ENCODE peak calls at places on chromosomes 12 and 14, in four cellular contexts. P is A549, O is stomach, L is esophagus squamous epithelium. B is an unnamed sample.

GRCh38 chr12:57813111-57813970 is 5.2 kb downstream of the AVIL start:
- DNase-seq in L (no peak), O (no peak), P (no peak), B (no peak)

GRCh38 chr14:34368115-34368970 is 93.7 kb downstream of the SPTSSA start:
- DNase-seq in L (no peak), O (no peak), P (no peak), B (no peak)

GRCh38 chr12:8913702-8914032 is 642 bp upstream of the PHC1 start:
- DNase-seq in P (no peak), L (no peak), O (no peak), B (no peak)

GRCh38 chr12:123041811-123042655 is 61.6 kb downstream of the ARL6IP4 start:
- DNase-seq in O (no peak), P (no peak), L (no peak), B (no peak)

GRCh38 chr12:103503546-103504480 is 8.0 kb upstream of the C12orf42 start:
- DNase-seq in O (peak; percentile 61), P (no peak), L (no peak), B (peak; percentile 30)

GRCh38 chr14:104883681-104884361 is 18.8 kb downstream of the CEP170B start:
- DNase-seq in O (no peak), L (no peak), P (no peak), B (no peak)

GRCh38 chr12:106080111-106080732 is 58.5 kb downstream of the NUAK1 start:
- DNase-seq in P (no peak), O (no peak), L (no peak), B (no peak)

GRCh38 chr12:109744026-109744425 is 30.4 kb downstream of the FAM222A start:
- DNase-seq in L (no peak), O (peak; percentile 17), P (no peak), B (no peak)

GRCh38 chr12:879641-880040 is 69.9 kb downstream of the RAD52 start:
- DNase-seq in O (no peak), L (no peak), P (no peak), B (no peak)

GRCh38 chr12:132621657-132622435 is 3.3 kb downstream of the P2RX2 start:
- DNase-seq in P (no peak), L (no peak), O (no peak), B (no peak)
- TF ChIP-seq POLR2A in P (no peak), L (no peak), O (no peak), B (no peak)

GRCh38 chr12:48350249-48351021 is at the start of gene ZNF641:
- DNase-seq in L (no peak), O (peak; percentile 88), P (peak; percentile 25), B (peak; percentile 88)

GRCh38 chr12:48356041-48356768 is 5.5 kb upstream of the ZNF641 start:
- DNase-seq in P (peak; percentile 31), O (no peak), L (no peak), B (no peak)

GRCh38 chr12:48349471-48349870 is 1.2 kb downstream of the ZNF641 start:
- DNase-seq in O (no peak), P (no peak), L (no peak), B (no peak)

GRCh38 chr12:48352157-48352775 is 1.5 kb upstream of the ZNF641 start:
- DNase-seq in O (no peak), L (no peak), P (no peak), B (peak; percentile 66)

GRCh38 chr12:48351022-48351708 is 446 bp upstream of the ZNF641 start:
- DNase-seq in L (no peak), P (peak; percentile 28), O (peak; percentile 72), B (no peak)
- TF ChIP-seq POLR2A in L (no peak), P (no peak), O (no peak), B (no peak)

DNA sequence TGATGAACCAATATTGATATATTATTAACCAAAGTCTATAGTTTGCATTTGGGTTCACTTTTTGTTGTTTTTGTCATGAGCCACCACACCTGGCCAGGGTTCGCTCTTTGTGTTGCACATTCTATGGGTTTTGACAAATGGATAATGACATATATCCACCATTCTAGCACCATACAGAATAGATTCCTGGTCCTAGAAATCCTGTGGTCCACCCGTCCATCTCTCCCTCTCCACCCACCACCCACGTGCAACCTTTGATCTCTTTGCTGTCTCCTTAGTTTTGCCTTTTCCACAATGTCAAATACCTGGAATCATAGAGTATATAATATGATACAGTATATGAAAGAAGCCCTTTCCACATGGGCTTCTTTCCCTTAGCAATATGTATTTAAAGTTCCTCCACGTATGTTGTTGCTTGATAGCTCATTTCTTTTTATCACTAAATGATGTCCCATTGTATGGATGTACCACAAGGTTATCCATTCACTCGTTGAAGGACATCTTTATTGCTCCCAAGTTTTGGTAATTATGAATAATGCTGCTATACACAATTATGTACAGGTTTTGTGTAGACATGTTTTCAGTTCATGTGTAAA is 7.4 kb downstream of the RPL6 start:
- DNase-seq in L (no peak), P (no peak), O (no peak), B (no peak)
- TF ChIP-seq POLR2A in L (no peak), P (no peak), O (no peak), B (no peak)

GRCh38 chr14:22506778-22507351 is 82.2 kb downstream of the DAD1 start:
- DNase-seq in L (no peak), O (no peak), P (no peak), B (no peak)
- TF ChIP-seq POLR2A in L (no peak), O (no peak), P (no peak), B (no peak)

B was measured in erythroblast.